ENCODE peak calls at places on chromosomes 4 and X, in four cellular contexts. One of them, this sample, is unnamed.

GRCh38 chr4:64713256-64713840 is 304.1 kb upstream of the TECRL start:
- DNase-seq in CD8-positive, alpha-beta memory T cell: no peak
- DNase-seq in tibial artery: no peak
- DNase-seq in DND-41: no peak
- DNase-seq in this sample: no peak

GRCh38 chrX:151754042-151754419 is 19.5 kb downstream of the CNGA2 start:
- DNase-seq in tibial artery: no peak
- DNase-seq in DND-41: no peak
- DNase-seq in CD8-positive, alpha-beta memory T cell: no peak
- DNase-seq in this sample: peak; percentile 64

GRCh38 chr4:81839347-81840042 is 367.8 kb upstream of the RASGEF1B start:
- DNase-seq in CD8-positive, alpha-beta memory T cell: no peak
- DNase-seq in tibial artery: no peak
- DNase-seq in DND-41: no peak
- DNase-seq in this sample: no peak

GRCh38 chr4:2352171-2352570 is 66.3 kb downstream of the ZFYVE28 start:
- DNase-seq in CD8-positive, alpha-beta memory T cell: no peak
- DNase-seq in tibial artery: peak; percentile 7
- DNase-seq in DND-41: no peak
- DNase-seq in this sample: no peak

GRCh38 chr4:142408003-142408441 is 438.1 kb downstream of the INPP4B start:
- DNase-seq in tibial artery: no peak
- DNase-seq in CD8-positive, alpha-beta memory T cell: no peak
- DNase-seq in DND-41: no peak
- DNase-seq in this sample: peak; percentile 94

GRCh38 chr4:175281894-175282293 is 363.7 kb downstream of the ADAM29 start:
- DNase-seq in tibial artery: no peak
- DNase-seq in CD8-positive, alpha-beta memory T cell: no peak
- DNase-seq in DND-41: no peak
- DNase-seq in this sample: no peak

GRCh38 chrX:73849054-73849453 is 286.1 kb downstream of the CHIC1 start:
- DNase-seq in DND-41: no peak
- DNase-seq in CD8-positive, alpha-beta memory T cell: no peak
- DNase-seq in tibial artery: no peak
- DNase-seq in this sample: no peak

GRCh38 chrX:34900691-34901090 is 41.9 kb upstream of the FAM47B start:
- DNase-seq in CD8-positive, alpha-beta memory T cell: no peak
- DNase-seq in DND-41: no peak
- DNase-seq in tibial artery: no peak
- DNase-seq in this sample: no peak

GRCh38 chr4:153112071-153112460 is 92.2 kb upstream of the TRIM2 start:
- DNase-seq in CD8-positive, alpha-beta memory T cell: no peak
- DNase-seq in tibial artery: no peak
- DNase-seq in DND-41: peak; percentile 86
- DNase-seq in this sample: no peak

GRCh38 chrX:17082831-17083230 is 136.4 kb downstream of the REPS2 start:
- DNase-seq in tibial artery: no peak
- DNase-seq in DND-41: no peak
- DNase-seq in CD8-positive, alpha-beta memory T cell: no peak
- DNase-seq in this sample: no peak

GRCh38 chr4:103032575-103032974 is 13.1 kb upstream of the SLC9B1 start:
- DNase-seq in tibial artery: no peak
- DNase-seq in DND-41: peak; percentile 24
- DNase-seq in CD8-positive, alpha-beta memory T cell: no peak
- DNase-seq in this sample: no peak

GRCh38 chr4:7124643-7125442 is 57.0 kb upstream of the GRPEL1 start:
- DNase-seq in DND-41: no peak
- DNase-seq in CD8-positive, alpha-beta memory T cell: no peak
- DNase-seq in tibial artery: peak; percentile 66
- DNase-seq in this sample: peak; percentile 50

GRCh38 chr4:162164881-162165528 is 1.2 kb upstream of the FSTL5 start:
- DNase-seq in CD8-positive, alpha-beta memory T cell: no peak
- DNase-seq in DND-41: no peak
- DNase-seq in tibial artery: no peak
- DNase-seq in this sample: no peak

GRCh38 chr4:165458451-165458850 is 79.6 kb downstream of the CPE start:
- DNase-seq in CD8-positive, alpha-beta memory T cell: no peak
- DNase-seq in tibial artery: no peak
- DNase-seq in DND-41: no peak
- DNase-seq in this sample: no peak

GRCh38 chr4:14816592-14817273 is 185.5 kb upstream of the CPEB2 start:
- DNase-seq in DND-41: no peak
- DNase-seq in CD8-positive, alpha-beta memory T cell: no peak
- DNase-seq in tibial artery: no peak
- DNase-seq in this sample: no peak

GRCh38 chr4:9962611-9963314 is 58.5 kb downstream of the SLC2A9 start:
- DNase-seq in CD8-positive, alpha-beta memory T cell: no peak
- DNase-seq in DND-41: no peak
- DNase-seq in tibial artery: no peak
- DNase-seq in this sample: no peak

GRCh38 chr4:158826882-158827281 is 58.1 kb downstream of the FNIP2 start:
- DNase-seq in CD8-positive, alpha-beta memory T cell: no peak
- DNase-seq in DND-41: no peak
- DNase-seq in tibial artery: no peak
- DNase-seq in this sample: peak; percentile 66

GRCh38 chrX:49003696-49004095 is 1.6 kb upstream of the GRIPAP1 start:
- DNase-seq in CD8-positive, alpha-beta memory T cell: no peak
- DNase-seq in tibial artery: no peak
- DNase-seq in DND-41: no peak
- DNase-seq in this sample: no peak

GRCh38 chrX:23993012-23993633 is 33.9 kb downstream of the KLHL15 start:
- DNase-seq in DND-41: no peak
- DNase-seq in tibial artery: no peak
- DNase-seq in CD8-positive, alpha-beta memory T cell: no peak
- DNase-seq in this sample: no peak

DNA sequence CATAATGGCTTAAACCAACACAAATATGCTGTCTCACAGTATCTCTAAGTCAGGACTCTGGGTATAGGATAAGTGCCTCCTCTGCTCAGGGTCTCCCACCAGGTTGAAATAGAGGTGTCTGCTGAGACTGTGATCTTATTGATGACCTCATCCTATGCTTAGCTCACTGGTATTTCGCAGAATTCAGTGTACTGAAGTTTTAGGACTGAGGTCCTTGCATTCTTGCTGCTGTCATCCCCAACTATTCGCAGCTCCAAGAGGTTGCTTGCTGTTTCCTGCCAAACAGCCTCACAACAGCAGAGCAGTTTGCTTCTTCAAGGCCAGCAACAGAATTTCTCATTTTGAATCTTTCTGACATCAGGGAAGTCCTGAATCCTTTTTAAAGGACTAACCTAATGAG is 53.4 kb downstream of the ATP10D start:
- DNase-seq in DND-41: no peak
- DNase-seq in CD8-positive, alpha-beta memory T cell: no peak
- DNase-seq in tibial artery: no peak
- DNase-seq in this sample: no peak
- H3K27ac ChIP-seq in DND-41: peak overlapping the region; percentile 26
- H3K27ac ChIP-seq in CD8-positive, alpha-beta memory T cell: no peak overlapping the region
- H3K27ac ChIP-seq in tibial artery: no peak overlapping the region
- H3K27ac ChIP-seq in this sample: no peak overlapping the region

DNA sequence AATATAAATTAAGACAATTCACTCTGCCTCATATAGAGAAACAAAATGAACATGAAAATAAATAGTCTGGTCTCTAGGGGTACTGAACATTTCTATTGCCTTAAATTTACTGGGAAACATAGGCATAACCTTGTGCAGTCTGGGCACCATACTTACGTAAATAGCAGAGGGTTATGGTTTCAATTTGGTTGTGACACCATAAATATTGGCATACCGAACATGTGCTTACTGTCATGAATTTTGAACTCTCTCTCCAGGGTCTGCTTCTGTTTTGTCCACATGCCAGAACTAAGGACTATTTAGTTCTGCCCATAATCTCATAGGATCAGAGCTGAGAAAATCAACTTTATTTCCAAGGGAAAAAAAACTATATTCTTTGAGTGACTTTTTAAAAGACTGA is 17.6 kb downstream of the PDGFC start:
- DNase-seq in CD8-positive, alpha-beta memory T cell: no peak
- DNase-seq in DND-41: no peak
- DNase-seq in tibial artery: no peak
- DNase-seq in this sample: no peak
- H3K27ac ChIP-seq in CD8-positive, alpha-beta memory T cell: no peak overlapping the region
- H3K27ac ChIP-seq in DND-41: no peak overlapping the region
- H3K27ac ChIP-seq in tibial artery: peak overlapping the region; percentile 78
- H3K27ac ChIP-seq in this sample: no peak overlapping the region

GRCh38 chrX:153794018-153794896 is at the start of the genes IDH3G and SSR4:
- DNase-seq in CD8-positive, alpha-beta memory T cell: peak; percentile 86
- DNase-seq in tibial artery: peak; percentile 88
- DNase-seq in DND-41: peak; percentile 94
- DNase-seq in this sample: peak; percentile 68
- H3K27ac ChIP-seq in CD8-positive, alpha-beta memory T cell: peak within 1 kb of the TSS; percentile 90
- H3K27ac ChIP-seq in tibial artery: peak within 1 kb of the TSS; percentile 93
- H3K27ac ChIP-seq in DND-41: peak within 1 kb of the TSS; percentile 94
- H3K27ac ChIP-seq in this sample: peak within 1 kb of the TSS; percentile 80

DNA sequence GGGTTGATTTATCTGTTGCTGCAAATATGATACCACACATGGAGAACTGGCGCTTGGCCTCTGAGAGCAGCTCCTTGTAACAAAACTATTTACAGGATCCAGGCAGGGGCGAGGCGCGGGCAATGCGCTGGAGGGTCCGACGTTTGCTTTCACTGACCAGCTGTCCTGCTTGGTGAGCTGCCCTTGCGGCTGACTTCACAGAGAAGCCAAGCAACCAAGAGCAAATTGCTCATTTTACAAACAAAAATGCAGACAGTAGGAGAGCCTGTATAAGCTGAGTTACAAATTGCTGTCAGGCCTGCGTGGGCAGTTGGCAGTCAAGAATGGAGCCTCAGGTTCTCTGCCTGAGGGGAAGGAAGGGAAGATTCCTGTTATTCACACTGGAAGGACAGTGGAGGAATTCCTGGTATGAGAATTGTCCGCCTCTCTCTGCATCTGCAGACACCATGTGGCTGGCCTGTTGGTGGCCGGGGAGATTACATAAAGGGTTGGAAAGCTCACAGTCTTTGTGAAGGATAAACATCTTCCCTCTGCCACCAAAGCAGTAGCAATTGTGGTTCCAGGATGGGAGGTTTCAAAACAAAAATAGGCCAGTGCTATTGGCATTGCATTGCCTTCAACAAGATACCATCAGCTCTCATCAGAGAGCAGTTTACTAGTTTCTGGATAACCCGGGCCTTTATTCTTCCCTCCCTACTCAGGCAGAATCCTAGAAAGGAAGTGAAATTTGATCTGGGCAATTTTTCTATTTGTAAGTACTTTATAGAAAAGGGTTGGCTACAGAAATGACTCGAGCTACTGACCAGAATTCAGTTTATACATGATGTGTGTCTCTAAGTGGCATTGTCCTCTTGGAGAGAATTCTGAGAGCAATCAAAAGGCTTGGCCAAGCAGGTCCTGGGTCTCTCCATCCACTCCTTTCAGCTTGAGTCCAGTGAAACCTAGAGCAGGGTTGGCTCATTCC is 192.4 kb upstream of the LEF1 start:
- DNase-seq in DND-41: peak; percentile 58
- DNase-seq in CD8-positive, alpha-beta memory T cell: no peak
- DNase-seq in tibial artery: no peak
- DNase-seq in this sample: no peak
- H3K27ac ChIP-seq in DND-41: peak overlapping the region; percentile 98
- H3K27ac ChIP-seq in CD8-positive, alpha-beta memory T cell: no peak overlapping the region
- H3K27ac ChIP-seq in tibial artery: no peak overlapping the region
- H3K27ac ChIP-seq in this sample: no peak overlapping the region

GRCh38 chrX:153726286-153727107 is 1.8 kb downstream of the ABCD1 start:
- DNase-seq in CD8-positive, alpha-beta memory T cell: peak; percentile 21
- DNase-seq in tibial artery: peak; percentile 64
- DNase-seq in DND-41: peak; percentile 65
- DNase-seq in this sample: no peak

GRCh38 chrX:153728951-153729631 is 4.4 kb downstream of the ABCD1 start:
- DNase-seq in tibial artery: no peak
- DNase-seq in CD8-positive, alpha-beta memory T cell: no peak
- DNase-seq in DND-41: no peak
- DNase-seq in this sample: no peak

GRCh38 chrX:153725832-153726285 is 1.2 kb downstream of the ABCD1 start:
- DNase-seq in CD8-positive, alpha-beta memory T cell: no peak
- DNase-seq in DND-41: no peak
- DNase-seq in tibial artery: no peak
- DNase-seq in this sample: no peak

GRCh38 chrX:153728095-153728494 is 3.4 kb downstream of the ABCD1 start:
- DNase-seq in CD8-positive, alpha-beta memory T cell: no peak
- DNase-seq in tibial artery: no peak
- DNase-seq in DND-41: no peak
- DNase-seq in this sample: no peak

GRCh38 chrX:153727108-153727931 is 2.7 kb downstream of the ABCD1 start:
- DNase-seq in CD8-positive, alpha-beta memory T cell: no peak
- DNase-seq in DND-41: no peak
- DNase-seq in tibial artery: peak; percentile 61
- DNase-seq in this sample: no peak
- H3K27ac ChIP-seq in CD8-positive, alpha-beta memory T cell: peak overlapping the region; percentile 61
- H3K27ac ChIP-seq in DND-41: no peak overlapping the region
- H3K27ac ChIP-seq in tibial artery: peak overlapping the region; percentile 95
- H3K27ac ChIP-seq in this sample: peak overlapping the region; percentile 17

This sample was measured in epithelial cell of prostate.